ENCODE peak calls at places on chromosomes 11 and 22, in seven cellular contexts. W is HCT116, Z is stomach, A is GM12878, R is HepG2, B is GM23338, T is HL-60. H is an unnamed sample.

GRCh38 chr11:30753504-30753903 is 167.4 kb upstream of the MPPED2 start:
- DNase-seq in W (no peak), Z (no peak), A (no peak), R (no peak), B (no peak), T (no peak), H (no peak)

GRCh38 chr11:69665669-69666068 is 9.5 kb downstream of the LTO1 start:
- DNase-seq in W (no peak), Z (no peak), A (no peak), R (no peak), B (no peak), T (no peak), H (no peak)

GRCh38 chr22:44505796-44506354 is 7.8 kb upstream of the RTL6 start:
- DNase-seq in W (no peak), Z (no peak), A (no peak), R (no peak), B (no peak), T (no peak), H (no peak)

GRCh38 chr11:119795231-119795630 is 66.2 kb upstream of the NECTIN1 start:
- DNase-seq in W (no peak), Z (no peak), A (no peak), R (no peak), B (no peak), T (no peak), H (no peak)

GRCh38 chr11:12769834-12770345 is 95.7 kb downstream of the TEAD1 start:
- DNase-seq in W (peak), Z (no peak), A (no peak), R (no peak), B (peak), T (no peak), H (no peak)

GRCh38 chr11:64224151-64224890 is 1.7 kb downstream of the TRPT1 start:
- DNase-seq in W (no peak), Z (no peak), A (no peak), R (no peak), B (no peak), T (no peak), H (no peak)

GRCh38 chr11:95084509-95084908 is 5.1 kb upstream of the ENDOD1 start:
- DNase-seq in W (no peak), Z (no peak), A (no peak), R (no peak), B (no peak), T (no peak), H (no peak)

GRCh38 chr11:46951864-46952263 is 15.3 kb downstream of the CSTPP1 start:
- DNase-seq in W (no peak), Z (no peak), A (no peak), R (no peak), B (no peak), T (no peak), H (no peak)

GRCh38 chr22:31346733-31347250 is 646 bp upstream of the PATZ1 start:
- DNase-seq in W (no peak), Z (peak), A (no peak), R (peak), B (peak), T (peak), H (peak)

DNA sequence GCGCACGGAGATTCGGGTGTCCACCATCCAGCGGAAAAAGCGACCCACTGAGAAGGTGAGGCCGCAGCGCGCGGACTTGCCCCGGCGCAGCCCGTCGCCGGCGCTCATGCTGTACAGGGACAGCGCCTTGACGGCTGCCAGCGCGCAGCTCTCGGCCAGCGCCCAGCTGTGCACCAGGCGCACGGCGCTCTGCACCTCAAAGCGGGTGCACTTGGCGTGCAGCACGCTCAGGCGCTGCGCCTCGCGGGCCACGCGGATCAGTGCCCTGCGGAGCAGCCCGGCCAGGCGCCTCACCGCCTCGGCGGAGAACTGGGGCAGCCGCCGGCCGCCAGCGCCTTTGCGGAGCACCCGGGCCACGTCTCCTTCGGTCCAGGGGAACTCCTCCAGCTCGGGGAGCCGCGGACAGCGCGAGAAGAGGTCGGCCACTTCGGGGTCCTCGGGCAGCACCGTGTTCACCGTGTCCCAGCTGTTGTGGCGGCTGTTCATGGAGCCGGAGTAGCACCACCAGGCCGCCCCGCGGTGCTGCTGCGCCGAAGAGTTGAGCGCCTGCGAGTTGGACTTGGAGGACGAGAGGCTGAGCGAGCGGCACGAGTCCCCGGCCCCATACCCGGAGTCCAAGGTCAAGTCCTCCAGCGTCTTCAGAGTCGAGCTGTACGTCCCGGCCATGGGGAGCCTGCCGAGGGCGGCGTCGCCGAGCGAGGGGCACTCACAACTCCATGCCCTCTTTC is 728 bp downstream of the ABTB2 start:
- DNase-seq in W (no peak), Z (peak), A (no peak), R (no peak), B (peak), T (peak), H (peak)
- TF ChIP-seq CTCF in W (no peak), Z (no peak), A (no peak), R (peak), B (no peak), T (no peak), H (no peak)

DNA sequence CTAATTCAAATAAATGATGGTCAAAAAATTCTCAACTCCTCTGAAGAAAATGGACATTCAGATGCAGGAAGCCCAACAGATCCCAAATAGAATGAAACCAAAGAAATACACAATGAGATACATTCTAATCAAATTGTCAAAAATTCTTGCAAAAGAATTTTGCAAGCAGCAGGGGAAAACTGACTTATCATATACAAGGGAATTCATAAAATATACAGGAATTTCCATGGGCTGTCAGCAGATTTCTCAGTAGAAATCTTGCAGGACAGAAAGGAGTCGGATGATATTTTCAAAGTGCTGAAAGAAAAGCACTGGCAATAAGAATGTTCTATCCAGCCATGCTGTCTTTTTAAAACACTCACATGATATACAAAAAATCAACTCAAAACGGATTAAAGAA is 194.6 kb upstream of the ZC3H12C start:
- DNase-seq in W (no peak), Z (no peak), A (no peak), R (no peak), B (no peak), T (no peak), H (no peak)
- TF ChIP-seq POLR2AphosphoS5 in W (no peak), Z (no peak), A (no peak), R (no peak), B (no peak), T (no peak), H (no peak)

GRCh38 chr22:33083212-33083611 is 25.0 kb upstream of the SYN3 start:
- DNase-seq in W (no peak), Z (no peak), A (peak), R (no peak), B (peak), T (no peak), H (no peak)
- TF ChIP-seq CTCF in W (no peak), Z (no peak), A (no peak), R (peak), B (peak), T (no peak), H (no peak)

GRCh38 chr11:116256155-116256554 is 516.6 kb downstream of the BUD13 start:
- DNase-seq in W (no peak), Z (no peak), A (no peak), R (no peak), B (no peak), T (no peak), H (no peak)
- TF ChIP-seq POLR2AphosphoS5 in W (no peak), Z (no peak), A (no peak), R (no peak), B (no peak), T (no peak), H (no peak)

GRCh38 chr11:66258473-66258893 is 10.0 kb upstream of the RAB1B start:
- DNase-seq in W (no peak), Z (no peak), A (no peak), R (no peak), B (no peak), T (no peak), H (no peak)
- TF ChIP-seq CTCF in W (no peak), Z (no peak), A (no peak), R (no peak), B (no peak), T (no peak), H (no peak)

DNA sequence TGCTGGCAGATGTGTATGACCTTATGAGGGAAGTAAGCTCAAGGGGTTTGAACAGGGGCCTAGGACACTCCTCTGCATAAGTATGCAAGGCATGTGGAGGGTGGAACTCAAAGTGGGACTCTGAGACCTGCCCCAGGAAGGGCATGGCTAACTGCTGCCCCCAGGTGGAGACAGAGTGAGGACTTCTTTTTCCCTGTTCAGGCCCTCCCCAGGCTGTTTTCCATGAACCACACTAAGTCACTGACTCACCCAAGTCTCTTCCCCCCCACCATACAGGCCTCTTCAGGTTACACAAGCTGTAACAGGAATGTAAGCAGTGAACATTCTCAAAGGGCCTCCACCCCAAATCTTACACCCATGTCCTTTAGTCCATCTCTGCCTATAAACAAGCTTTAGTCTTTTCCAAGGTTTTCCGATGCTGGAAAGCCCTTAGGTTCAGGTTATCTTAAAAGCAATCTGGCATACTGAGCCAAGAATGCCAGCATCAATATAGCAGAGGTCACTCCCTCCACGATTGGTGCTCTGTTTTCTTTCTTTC is 13.1 kb downstream of the EEF1G start:
- DNase-seq in W (peak), Z (peak), A (no peak), R (peak), B (peak), T (peak), H (peak)
- TF ChIP-seq POLR2AphosphoS5 in W (peak), Z (peak), A (no peak), R (no peak), B (peak), T (no peak), H (peak)

GRCh38 chr11:127943763-127944162 is 643.6 kb downstream of the ETS1 start:
- DNase-seq in W (no peak), Z (no peak), A (no peak), R (no peak), B (no peak), T (no peak), H (no peak)
- TF ChIP-seq CTCF in W (no peak), Z (no peak), A (no peak), R (no peak), B (no peak), T (no peak), H (no peak)

H was measured in prostate gland.